ENCODE peak calls at places on chromosomes 6 and 20, in eight cellular contexts. One of them, this sample, is unnamed.
A peak's percentile ranks its signal among the peaks of the same experiment; 100 is the strongest.

GRCh38 chr6:48429021-48429420 is 318.0 kb upstream of the PTCHD4 start:
- DNase-seq in psoas muscle: no peak
- DNase-seq in HCT116: no peak
- DNase-seq in neuronal stem cell: no peak
- DNase-seq in lower lobe of right lung: no peak
- DNase-seq in spleen: no peak
- DNase-seq in DND-41: no peak
- DNase-seq in H7: no peak
- DNase-seq in this sample: no peak

GRCh38 chr6:56724455-56724854 is 81.8 kb upstream of the DST start:
- DNase-seq in psoas muscle: no peak
- DNase-seq in HCT116: no peak
- DNase-seq in neuronal stem cell: no peak
- DNase-seq in lower lobe of right lung: no peak
- DNase-seq in spleen: no peak
- DNase-seq in DND-41: no peak
- DNase-seq in H7: no peak
- DNase-seq in this sample: no peak

GRCh38 chr6:142297996-142298753 is 3.6 kb upstream of the ADGRG6 start:
- DNase-seq in psoas muscle: no peak
- DNase-seq in HCT116: no peak
- DNase-seq in neuronal stem cell: no peak
- DNase-seq in lower lobe of right lung: no peak
- DNase-seq in spleen: no peak
- DNase-seq in DND-41: no peak
- DNase-seq in H7: no peak
- DNase-seq in this sample: no peak

GRCh38 chr6:257031-257725 is 35.1 kb upstream of the DUSP22 start:
- DNase-seq in psoas muscle: no peak
- DNase-seq in HCT116: no peak
- DNase-seq in neuronal stem cell: no peak
- DNase-seq in lower lobe of right lung: no peak
- DNase-seq in spleen: no peak
- DNase-seq in DND-41: no peak
- DNase-seq in H7: no peak
- DNase-seq in this sample: no peak

GRCh38 chr20:51473256-51473655 is 69.3 kb downstream of the NFATC2 start:
- DNase-seq in psoas muscle: no peak
- DNase-seq in HCT116: no peak
- DNase-seq in neuronal stem cell: no peak
- DNase-seq in lower lobe of right lung: no peak
- DNase-seq in spleen: peak; percentile 24
- DNase-seq in DND-41: no peak
- DNase-seq in H7: no peak
- DNase-seq in this sample: no peak

GRCh38 chr6:25727028-25727427 is 27.5 kb upstream of the SLC17A4 start:
- DNase-seq in psoas muscle: no peak
- DNase-seq in HCT116: no peak
- DNase-seq in neuronal stem cell: no peak
- DNase-seq in lower lobe of right lung: no peak
- DNase-seq in spleen: no peak
- DNase-seq in DND-41: no peak
- DNase-seq in H7: no peak
- DNase-seq in this sample: no peak

GRCh38 chr20:19277381-19277780 is 64.9 kb downstream of the SLC24A3 start:
- DNase-seq in psoas muscle: no peak
- DNase-seq in HCT116: no peak
- DNase-seq in neuronal stem cell: no peak
- DNase-seq in lower lobe of right lung: no peak
- DNase-seq in spleen: no peak
- DNase-seq in DND-41: no peak
- DNase-seq in H7: no peak
- DNase-seq in this sample: no peak

GRCh38 chr6:337782-338464 is 45.6 kb downstream of the DUSP22 start:
- DNase-seq in psoas muscle: no peak
- DNase-seq in HCT116: no peak
- DNase-seq in neuronal stem cell: no peak
- DNase-seq in lower lobe of right lung: no peak
- DNase-seq in spleen: peak; percentile 84
- DNase-seq in DND-41: no peak
- DNase-seq in H7: no peak
- DNase-seq in this sample: no peak

GRCh38 chr6:20033697-20034407 is 178.4 kb downstream of the MBOAT1 start:
- DNase-seq in psoas muscle: no peak
- DNase-seq in HCT116: no peak
- DNase-seq in neuronal stem cell: no peak
- DNase-seq in lower lobe of right lung: no peak
- DNase-seq in spleen: no peak
- DNase-seq in DND-41: no peak
- DNase-seq in H7: no peak
- DNase-seq in this sample: no peak

GRCh38 chr6:16473908-16474791 is 235.8 kb downstream of the GMPR start:
- DNase-seq in psoas muscle: no peak
- DNase-seq in HCT116: no peak
- DNase-seq in neuronal stem cell: no peak
- DNase-seq in lower lobe of right lung: no peak
- DNase-seq in spleen: no peak
- DNase-seq in DND-41: no peak
- DNase-seq in H7: no peak
- DNase-seq in this sample: no peak

GRCh38 chr6:55777461-55777860 is 97.9 kb downstream of the BMP5 start:
- DNase-seq in psoas muscle: no peak
- DNase-seq in HCT116: no peak
- DNase-seq in neuronal stem cell: no peak
- DNase-seq in lower lobe of right lung: no peak
- DNase-seq in spleen: no peak
- DNase-seq in DND-41: no peak
- DNase-seq in H7: no peak
- DNase-seq in this sample: no peak

GRCh38 chr6:24936641-24937317 is 1.0 kb upstream of the RIPOR2 start:
- DNase-seq in psoas muscle: no peak
- DNase-seq in HCT116: no peak
- DNase-seq in neuronal stem cell: no peak
- DNase-seq in lower lobe of right lung: no peak
- DNase-seq in spleen: no peak
- DNase-seq in DND-41: no peak
- DNase-seq in H7: no peak
- DNase-seq in this sample: no peak

GRCh38 chr6:165636415-165637048 is 26.5 kb downstream of the PDE10A start:
- DNase-seq in psoas muscle: no peak
- DNase-seq in HCT116: no peak
- DNase-seq in neuronal stem cell: no peak
- DNase-seq in lower lobe of right lung: no peak
- DNase-seq in spleen: no peak
- DNase-seq in DND-41: no peak
- DNase-seq in H7: no peak
- DNase-seq in this sample: no peak

GRCh38 chr6:165632194-165632593 is 30.8 kb downstream of the PDE10A start:
- DNase-seq in psoas muscle: no peak
- DNase-seq in HCT116: no peak
- DNase-seq in neuronal stem cell: no peak
- DNase-seq in lower lobe of right lung: no peak
- DNase-seq in spleen: no peak
- DNase-seq in DND-41: no peak
- DNase-seq in H7: no peak
- DNase-seq in this sample: no peak

GRCh38 chr6:165636015-165636414 is 27.0 kb downstream of the PDE10A start:
- DNase-seq in psoas muscle: no peak
- DNase-seq in HCT116: no peak
- DNase-seq in neuronal stem cell: no peak
- DNase-seq in lower lobe of right lung: no peak
- DNase-seq in spleen: no peak
- DNase-seq in DND-41: no peak
- DNase-seq in H7: no peak
- DNase-seq in this sample: no peak

GRCh38 chr6:165634486-165634885 is 28.6 kb downstream of the PDE10A start:
- DNase-seq in psoas muscle: no peak
- DNase-seq in HCT116: no peak
- DNase-seq in neuronal stem cell: no peak
- DNase-seq in lower lobe of right lung: no peak
- DNase-seq in spleen: no peak
- DNase-seq in DND-41: no peak
- DNase-seq in H7: no peak
- DNase-seq in this sample: no peak

GRCh38 chr6:165634076-165634475 is 29.0 kb downstream of the PDE10A start:
- DNase-seq in psoas muscle: no peak
- DNase-seq in HCT116: no peak
- DNase-seq in neuronal stem cell: no peak
- DNase-seq in lower lobe of right lung: no peak
- DNase-seq in spleen: no peak
- DNase-seq in DND-41: no peak
- DNase-seq in H7: no peak
- DNase-seq in this sample: no peak
- H3K27me3 ChIP-seq in psoas muscle: no peaks in the 10 kb centered on the region
- H3K27me3 ChIP-seq in HCT116: no peaks in the 10 kb centered on the region
- H3K27me3 ChIP-seq in neuronal stem cell: no peaks in the 10 kb centered on the region
- H3K27me3 ChIP-seq in lower lobe of right lung: no peaks in the 10 kb centered on the region
- H3K27me3 ChIP-seq in spleen: no peaks in the 10 kb centered on the region
- H3K27me3 ChIP-seq in DND-41: no peaks in the 10 kb centered on the region
- H3K27me3 ChIP-seq in H7: no peaks in the 10 kb centered on the region
- H3K27me3 ChIP-seq in this sample: no peaks in the 10 kb centered on the region

GRCh38 chr6:13262302-13263006 is 65.9 kb downstream of the TBC1D7 start:
- DNase-seq in psoas muscle: no peak
- DNase-seq in HCT116: no peak
- DNase-seq in neuronal stem cell: no peak
- DNase-seq in lower lobe of right lung: no peak
- DNase-seq in spleen: no peak
- DNase-seq in DND-41: no peak
- DNase-seq in H7: no peak
- DNase-seq in this sample: no peak
- H3K4me3 ChIP-seq in psoas muscle: no peak overlapping the region
- H3K4me3 ChIP-seq in HCT116: no peak overlapping the region
- H3K4me3 ChIP-seq in neuronal stem cell: no peak overlapping the region
- H3K4me3 ChIP-seq in lower lobe of right lung: no peak overlapping the region
- H3K4me3 ChIP-seq in spleen: no peak overlapping the region
- H3K4me3 ChIP-seq in DND-41: no peak overlapping the region
- H3K4me3 ChIP-seq in H7: no peak overlapping the region
- H3K4me3 ChIP-seq in this sample: no peak overlapping the region

DNA sequence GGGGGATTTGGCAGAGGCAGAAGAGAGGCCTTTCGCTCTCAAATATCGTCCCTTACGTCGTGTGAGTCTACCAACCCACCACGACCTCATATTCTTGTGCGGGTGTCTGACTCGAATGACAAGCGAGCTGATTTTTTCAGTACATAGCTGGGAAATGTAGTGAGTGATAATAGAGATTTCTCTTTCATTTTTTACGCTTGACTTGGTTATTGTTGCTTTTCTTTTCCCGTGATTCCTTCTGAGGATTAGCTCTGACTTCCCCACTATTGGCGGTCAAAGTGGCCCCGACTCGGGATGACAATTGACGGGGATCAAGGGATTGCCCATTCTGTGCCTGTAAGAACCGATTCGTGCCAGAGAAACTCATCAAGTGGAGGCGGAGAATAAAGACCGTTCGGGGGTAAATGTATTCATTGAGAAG is 44.3 kb upstream of the OSTM1 start:
- DNase-seq in psoas muscle: no peak
- DNase-seq in HCT116: no peak
- DNase-seq in neuronal stem cell: peak; percentile 41
- DNase-seq in lower lobe of right lung: no peak
- DNase-seq in spleen: no peak
- DNase-seq in DND-41: no peak
- DNase-seq in H7: peak; percentile 57
- DNase-seq in this sample: no peak
- H3K27me3 ChIP-seq in psoas muscle: no peaks in the 10 kb centered on the region
- H3K27me3 ChIP-seq in HCT116: no peaks in the 10 kb centered on the region
- H3K27me3 ChIP-seq in neuronal stem cell: peaks cover 96% of the 10 kb centered on the region
- H3K27me3 ChIP-seq in lower lobe of right lung: peaks cover 94% of the 10 kb centered on the region
- H3K27me3 ChIP-seq in spleen: peaks cover 89% of the 10 kb centered on the region
- H3K27me3 ChIP-seq in DND-41: peaks cover 30% of the 10 kb centered on the region
- H3K27me3 ChIP-seq in H7: peaks cover 99% of the 10 kb centered on the region
- H3K27me3 ChIP-seq in this sample: peaks cover 68% of the 10 kb centered on the region

GRCh38 chr20:25253606-25254275 is 5.9 kb downstream of the PYGB start:
- DNase-seq in psoas muscle: no peak
- DNase-seq in HCT116: no peak
- DNase-seq in neuronal stem cell: no peak
- DNase-seq in lower lobe of right lung: no peak
- DNase-seq in spleen: no peak
- DNase-seq in DND-41: no peak
- DNase-seq in H7: no peak
- DNase-seq in this sample: no peak
- H3K4me3 ChIP-seq in psoas muscle: no peak overlapping the region
- H3K4me3 ChIP-seq in HCT116: no peak overlapping the region
- H3K4me3 ChIP-seq in neuronal stem cell: no peak overlapping the region
- H3K4me3 ChIP-seq in lower lobe of right lung: no peak overlapping the region
- H3K4me3 ChIP-seq in spleen: no peak overlapping the region
- H3K4me3 ChIP-seq in DND-41: no peak overlapping the region
- H3K4me3 ChIP-seq in H7: no peak overlapping the region
- H3K4me3 ChIP-seq in this sample: no peak overlapping the region

GRCh38 chr20:63156221-63156671 is 59.7 kb downstream of the YTHDF1 start:
- DNase-seq in psoas muscle: peak; percentile 73
- DNase-seq in HCT116: no peak
- DNase-seq in neuronal stem cell: no peak
- DNase-seq in lower lobe of right lung: no peak
- DNase-seq in spleen: peak; percentile 32
- DNase-seq in DND-41: no peak
- DNase-seq in H7: no peak
- DNase-seq in this sample: no peak
- H3K27me3 ChIP-seq in psoas muscle: no peaks in the 10 kb centered on the region
- H3K27me3 ChIP-seq in HCT116: peaks cover 9% of the 10 kb centered on the region
- H3K27me3 ChIP-seq in neuronal stem cell: no peaks in the 10 kb centered on the region
- H3K27me3 ChIP-seq in lower lobe of right lung: peaks cover 62% of the 10 kb centered on the region
- H3K27me3 ChIP-seq in spleen: peaks cover 51% of the 10 kb centered on the region
- H3K27me3 ChIP-seq in DND-41: peaks cover 30% of the 10 kb centered on the region
- H3K27me3 ChIP-seq in H7: no peaks in the 10 kb centered on the region
- H3K27me3 ChIP-seq in this sample: peaks cover 17% of the 10 kb centered on the region

DNA sequence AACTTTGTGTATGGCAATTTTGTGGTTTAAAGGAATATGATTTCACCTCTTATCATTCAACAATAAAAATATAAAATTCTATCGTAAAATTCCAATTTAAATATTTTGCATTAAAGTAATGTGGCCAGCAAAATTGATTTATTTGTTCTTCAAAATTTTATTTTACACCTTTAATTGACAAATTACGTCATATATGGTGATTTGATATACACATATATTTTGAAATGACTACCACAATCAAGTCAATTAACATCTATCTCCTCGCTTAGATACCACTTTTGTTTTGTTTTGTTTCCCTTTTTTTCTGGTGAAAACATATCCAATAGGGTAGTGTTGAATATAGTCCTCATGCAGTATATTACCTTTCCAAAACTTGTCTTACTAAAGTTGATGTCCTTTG is 467.6 kb upstream of the HS3ST5 start:
- DNase-seq in psoas muscle: no peak
- DNase-seq in HCT116: no peak
- DNase-seq in neuronal stem cell: no peak
- DNase-seq in lower lobe of right lung: no peak
- DNase-seq in spleen: no peak
- DNase-seq in DND-41: no peak
- DNase-seq in H7: no peak
- DNase-seq in this sample: no peak
- H3K4me3 ChIP-seq in psoas muscle: no peak overlapping the region
- H3K4me3 ChIP-seq in HCT116: no peak overlapping the region
- H3K4me3 ChIP-seq in neuronal stem cell: no peak overlapping the region
- H3K4me3 ChIP-seq in lower lobe of right lung: no peak overlapping the region
- H3K4me3 ChIP-seq in spleen: no peak overlapping the region
- H3K4me3 ChIP-seq in DND-41: no peak overlapping the region
- H3K4me3 ChIP-seq in H7: no peak overlapping the region
- H3K4me3 ChIP-seq in this sample: no peak overlapping the region

GRCh38 chr6:167673951-167674350 is 152.8 kb upstream of the AFDN start:
- DNase-seq in psoas muscle: no peak
- DNase-seq in HCT116: no peak
- DNase-seq in neuronal stem cell: no peak
- DNase-seq in lower lobe of right lung: no peak
- DNase-seq in spleen: no peak
- DNase-seq in DND-41: no peak
- DNase-seq in H7: no peak
- DNase-seq in this sample: no peak
- H3K27me3 ChIP-seq in psoas muscle: no peaks in the 10 kb centered on the region
- H3K27me3 ChIP-seq in HCT116: no peaks in the 10 kb centered on the region
- H3K27me3 ChIP-seq in neuronal stem cell: no peaks in the 10 kb centered on the region
- H3K27me3 ChIP-seq in lower lobe of right lung: peaks cover 17% of the 10 kb centered on the region
- H3K27me3 ChIP-seq in spleen: peaks cover 23% of the 10 kb centered on the region
- H3K27me3 ChIP-seq in DND-41: no peaks in the 10 kb centered on the region
- H3K27me3 ChIP-seq in H7: peaks cover 5% of the 10 kb centered on the region
- H3K27me3 ChIP-seq in this sample: no peaks in the 10 kb centered on the region

GRCh38 chr6:37679539-37680476 is 17.9 kb downstream of the MDGA1 start:
- DNase-seq in psoas muscle: no peak
- DNase-seq in HCT116: no peak
- DNase-seq in neuronal stem cell: no peak
- DNase-seq in lower lobe of right lung: no peak
- DNase-seq in spleen: no peak
- DNase-seq in DND-41: no peak
- DNase-seq in H7: peak; percentile 75
- DNase-seq in this sample: no peak
- H3K4me3 ChIP-seq in psoas muscle: no peak overlapping the region
- H3K4me3 ChIP-seq in HCT116: no peak overlapping the region
- H3K4me3 ChIP-seq in neuronal stem cell: no peak overlapping the region
- H3K4me3 ChIP-seq in lower lobe of right lung: no peak overlapping the region
- H3K4me3 ChIP-seq in spleen: no peak overlapping the region
- H3K4me3 ChIP-seq in DND-41: no peak overlapping the region
- H3K4me3 ChIP-seq in H7: no peak overlapping the region
- H3K4me3 ChIP-seq in this sample: no peak overlapping the region

This sample was measured in BJ.